ENCODE peak calls at places on chromosomes 11 and 22, in seven cellular contexts. One of them, this sample, is unnamed.

GRCh38 chr11:45178890-45179663 is 32.6 kb downstream of the PRDM11 start:
- DNase-seq in fibroblast of lung: peak; percentile 15
- DNase-seq in keratinocyte: peak; percentile 44
- DNase-seq in astrocyte: peak; percentile 84
- DNase-seq in mesenchymal stem cell: peak; percentile 68
- DNase-seq in GM23248: peak; percentile 41
- DNase-seq in hepatocyte: no peak
- DNase-seq in this sample: no peak

GRCh38 chr11:43547900-43548381 is 132.6 kb upstream of the HSD17B12 start:
- DNase-seq in GM23248: peak; percentile 62
- DNase-seq in fibroblast of lung: peak; percentile 11
- DNase-seq in hepatocyte: peak; percentile 68
- DNase-seq in mesenchymal stem cell: no peak
- DNase-seq in keratinocyte: no peak
- DNase-seq in astrocyte: no peak
- DNase-seq in this sample: no peak

GRCh38 chr22:49413551-49413950 is 414.1 kb downstream of the BRD1 start:
- DNase-seq in GM23248: no peak
- DNase-seq in hepatocyte: no peak
- DNase-seq in astrocyte: no peak
- DNase-seq in keratinocyte: no peak
- DNase-seq in mesenchymal stem cell: no peak
- DNase-seq in fibroblast of lung: no peak
- DNase-seq in this sample: no peak

GRCh38 chr11:27882066-27882697 is 181.9 kb upstream of the BDNF start:
- DNase-seq in astrocyte: peak; percentile 45
- DNase-seq in GM23248: no peak
- DNase-seq in keratinocyte: no peak
- DNase-seq in hepatocyte: no peak
- DNase-seq in mesenchymal stem cell: peak; percentile 19
- DNase-seq in fibroblast of lung: no peak
- DNase-seq in this sample: no peak

GRCh38 chr11:48093795-48094642 is 113.7 kb downstream of the PTPRJ start:
- DNase-seq in keratinocyte: no peak
- DNase-seq in fibroblast of lung: peak; percentile 90
- DNase-seq in hepatocyte: peak; percentile 67
- DNase-seq in mesenchymal stem cell: peak; percentile 25
- DNase-seq in GM23248: no peak
- DNase-seq in astrocyte: peak; percentile 33
- DNase-seq in this sample: no peak

GRCh38 chr22:50304528-50305392 is 2.7 kb downstream of the PLXNB2 start:
- DNase-seq in keratinocyte: no peak
- DNase-seq in fibroblast of lung: peak; percentile 34
- DNase-seq in mesenchymal stem cell: no peak
- DNase-seq in astrocyte: peak; percentile 41
- DNase-seq in hepatocyte: peak; percentile 48
- DNase-seq in GM23248: peak; percentile 69
- DNase-seq in this sample: no peak

GRCh38 chr22:44621401-44622146 is 80.4 kb upstream of the PRR5 start:
- DNase-seq in keratinocyte: no peak
- DNase-seq in hepatocyte: no peak
- DNase-seq in GM23248: no peak
- DNase-seq in astrocyte: no peak
- DNase-seq in mesenchymal stem cell: no peak
- DNase-seq in fibroblast of lung: no peak
- DNase-seq in this sample: no peak

GRCh38 chr11:128342511-128343133 is 244.7 kb downstream of the ETS1 start:
- DNase-seq in fibroblast of lung: peak; percentile 40
- DNase-seq in mesenchymal stem cell: peak; percentile 72
- DNase-seq in astrocyte: peak; percentile 70
- DNase-seq in keratinocyte: no peak
- DNase-seq in GM23248: peak; percentile 88
- DNase-seq in hepatocyte: peak; percentile 64
- DNase-seq in this sample: no peak

GRCh38 chr11:117814766-117815261 is 9.7 kb downstream of the FXYD2 start:
- DNase-seq in GM23248: no peak
- DNase-seq in hepatocyte: peak; percentile 90
- DNase-seq in mesenchymal stem cell: no peak
- DNase-seq in fibroblast of lung: no peak
- DNase-seq in astrocyte: peak; percentile 33
- DNase-seq in keratinocyte: no peak
- DNase-seq in this sample: no peak

GRCh38 chr22:49534386-49534785 is 293.3 kb downstream of the BRD1 start:
- DNase-seq in astrocyte: no peak
- DNase-seq in keratinocyte: no peak
- DNase-seq in mesenchymal stem cell: no peak
- DNase-seq in fibroblast of lung: no peak
- DNase-seq in GM23248: no peak
- DNase-seq in hepatocyte: no peak
- DNase-seq in this sample: no peak

GRCh38 chr22:26903030-26903856 is 245.9 kb downstream of the MIAT start:
- DNase-seq in astrocyte: no peak
- DNase-seq in mesenchymal stem cell: no peak
- DNase-seq in keratinocyte: no peak
- DNase-seq in hepatocyte: peak; percentile 46
- DNase-seq in fibroblast of lung: no peak
- DNase-seq in GM23248: no peak
- DNase-seq in this sample: no peak

GRCh38 chr22:48391820-48392219 is 1435.9 kb downstream of the BRD1 start:
- DNase-seq in keratinocyte: no peak
- DNase-seq in hepatocyte: no peak
- DNase-seq in fibroblast of lung: no peak
- DNase-seq in GM23248: no peak
- DNase-seq in astrocyte: no peak
- DNase-seq in mesenchymal stem cell: no peak
- DNase-seq in this sample: no peak

GRCh38 chr11:121648306-121648705 is 195.5 kb upstream of the SORL1-AS1 start:
- DNase-seq in keratinocyte: no peak
- DNase-seq in hepatocyte: no peak
- DNase-seq in mesenchymal stem cell: no peak
- DNase-seq in fibroblast of lung: no peak
- DNase-seq in astrocyte: no peak
- DNase-seq in GM23248: no peak
- DNase-seq in this sample: no peak

GRCh38 chr11:94149435-94149834 is 20.8 kb downstream of the PANX1 start:
- DNase-seq in keratinocyte: no peak
- DNase-seq in mesenchymal stem cell: no peak
- DNase-seq in hepatocyte: no peak
- DNase-seq in fibroblast of lung: peak; percentile 91
- DNase-seq in astrocyte: peak; percentile 86
- DNase-seq in GM23248: peak; percentile 33
- DNase-seq in this sample: no peak

GRCh38 chr11:2512431-2513407 is 67.9 kb downstream of the KCNQ1 start:
- DNase-seq in mesenchymal stem cell: no peak
- DNase-seq in hepatocyte: peak; percentile 56
- DNase-seq in GM23248: no peak
- DNase-seq in astrocyte: no peak
- DNase-seq in fibroblast of lung: no peak
- DNase-seq in keratinocyte: no peak
- DNase-seq in this sample: no peak

DNA sequence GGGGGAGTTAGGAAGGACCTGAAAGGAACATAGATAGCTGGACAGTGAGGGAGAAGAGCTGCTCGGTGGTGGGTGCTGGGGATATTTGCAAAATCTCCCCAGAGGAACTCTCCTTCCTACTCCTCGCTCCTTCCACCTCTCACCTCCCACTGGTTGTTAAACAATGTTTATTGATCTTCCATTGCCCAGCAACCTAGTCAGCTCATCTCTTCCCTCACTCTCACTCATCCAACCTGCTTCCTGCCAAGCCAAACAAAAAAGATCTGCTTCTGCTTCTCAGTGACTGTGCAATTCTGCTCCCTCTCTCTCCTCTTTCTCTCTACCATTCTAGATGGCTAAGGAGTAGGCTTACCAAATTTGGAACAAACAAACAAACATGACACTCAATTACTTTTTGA is 115.0 kb downstream of the SLC1A2 start:
- DNase-seq in mesenchymal stem cell: peak; percentile 83
- DNase-seq in GM23248: peak; percentile 88
- DNase-seq in keratinocyte: no peak
- DNase-seq in fibroblast of lung: peak; percentile 72
- DNase-seq in astrocyte: peak; percentile 68
- DNase-seq in hepatocyte: peak; percentile 13
- DNase-seq in this sample: peak; percentile 49
- H2AFZ ChIP-seq in mesenchymal stem cell: no peak overlapping the region
- H2AFZ ChIP-seq in GM23248: peak overlapping the region; percentile 74
- H2AFZ ChIP-seq in keratinocyte: no peak overlapping the region
- H2AFZ ChIP-seq in fibroblast of lung: no peak overlapping the region
- H2AFZ ChIP-seq in astrocyte: no peak overlapping the region
- H2AFZ ChIP-seq in hepatocyte: no peak overlapping the region
- H2AFZ ChIP-seq in this sample: no peak overlapping the region

DNA sequence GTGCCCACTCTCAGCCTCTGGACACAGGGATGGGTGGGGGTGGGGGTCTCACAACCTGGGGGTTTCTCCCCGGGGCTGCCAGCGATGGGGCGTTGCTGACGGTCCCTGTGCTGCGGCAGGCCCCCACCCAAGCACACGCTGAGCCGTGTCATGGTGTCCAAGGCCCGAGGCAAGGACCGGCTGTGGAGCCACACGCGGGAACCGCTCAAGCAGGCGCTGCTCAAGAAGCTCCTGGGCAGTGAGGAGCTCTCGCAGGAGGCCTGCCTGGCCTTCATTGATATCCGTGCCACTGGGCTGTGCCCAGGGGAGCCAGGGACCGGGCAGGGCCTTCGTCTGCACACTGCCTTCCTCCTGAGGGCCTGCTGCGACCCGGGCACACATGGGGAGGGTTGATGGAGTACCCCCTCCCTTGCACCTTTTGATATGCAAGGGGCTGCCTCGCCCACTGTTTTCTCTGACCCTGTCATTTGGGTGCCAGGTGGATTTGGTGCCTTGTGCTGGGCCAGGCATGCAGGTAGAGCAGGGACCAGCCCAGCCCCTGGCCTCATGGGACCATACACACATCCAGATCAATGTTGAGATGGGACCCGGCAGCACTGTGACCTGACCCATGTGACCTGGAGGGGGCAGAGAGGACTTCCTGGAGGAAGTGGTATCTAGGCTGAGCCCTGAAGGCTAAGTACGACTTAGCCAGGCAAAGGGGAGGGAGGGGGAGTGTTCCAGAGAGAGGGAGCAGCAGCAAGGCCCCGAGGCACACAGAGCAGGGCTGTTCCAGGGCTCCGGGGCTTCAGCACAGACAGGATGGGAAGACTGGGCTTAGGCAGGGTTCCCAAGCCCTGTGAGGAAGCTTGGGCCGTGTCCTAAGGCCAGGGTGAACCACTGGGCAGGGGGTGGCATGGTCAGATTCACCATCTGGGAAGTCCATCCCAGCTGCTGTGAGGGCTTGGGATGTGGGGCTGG is 75.2 kb downstream of the MYO7A start:
- DNase-seq in keratinocyte: no peak
- DNase-seq in astrocyte: no peak
- DNase-seq in GM23248: no peak
- DNase-seq in mesenchymal stem cell: no peak
- DNase-seq in hepatocyte: no peak
- DNase-seq in fibroblast of lung: no peak
- DNase-seq in this sample: no peak
- H2AFZ ChIP-seq in keratinocyte: no peak overlapping the region
- H2AFZ ChIP-seq in astrocyte: no peak overlapping the region
- H2AFZ ChIP-seq in GM23248: no peak overlapping the region
- H2AFZ ChIP-seq in mesenchymal stem cell: no peak overlapping the region
- H2AFZ ChIP-seq in hepatocyte: no peak overlapping the region
- H2AFZ ChIP-seq in fibroblast of lung: no peak overlapping the region
- H2AFZ ChIP-seq in this sample: no peak overlapping the region

GRCh38 chr11:12110714-12111481 is 508 bp downstream of the MICAL2 start:
- DNase-seq in astrocyte: no peak
- DNase-seq in hepatocyte: no peak
- DNase-seq in fibroblast of lung: no peak
- DNase-seq in keratinocyte: no peak
- DNase-seq in GM23248: peak; percentile 56
- DNase-seq in mesenchymal stem cell: peak; percentile 44
- DNase-seq in this sample: no peak
- H2AFZ ChIP-seq in astrocyte: no peak overlapping the region
- H2AFZ ChIP-seq in hepatocyte: peak overlapping the region; percentile 42
- H2AFZ ChIP-seq in fibroblast of lung: no peak overlapping the region
- H2AFZ ChIP-seq in keratinocyte: no peak overlapping the region
- H2AFZ ChIP-seq in GM23248: peak overlapping the region; percentile 46
- H2AFZ ChIP-seq in mesenchymal stem cell: peak overlapping the region; percentile 74
- H2AFZ ChIP-seq in this sample: peak overlapping the region; percentile 19

DNA sequence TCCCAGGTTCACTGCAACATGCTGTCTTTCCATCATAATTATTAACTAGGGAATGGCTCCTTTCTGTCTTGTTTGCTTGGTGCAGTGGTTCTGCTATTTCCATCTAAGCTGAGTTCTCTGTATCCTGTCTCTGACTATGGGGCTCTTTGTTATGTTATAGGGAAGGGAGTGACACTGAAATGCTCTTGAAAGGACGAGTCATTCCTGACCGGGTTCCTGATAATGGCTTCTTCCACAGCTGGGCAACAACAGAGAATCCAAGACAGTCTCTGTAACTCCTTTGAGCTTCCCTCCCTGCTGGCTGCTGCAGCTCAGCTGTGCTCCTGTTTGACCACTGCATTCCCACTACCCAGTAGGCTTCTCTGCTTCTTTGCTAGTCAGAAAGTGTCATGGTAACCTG is 24.1 kb downstream of the OR2AT4 start:
- DNase-seq in mesenchymal stem cell: no peak
- DNase-seq in keratinocyte: no peak
- DNase-seq in GM23248: no peak
- DNase-seq in astrocyte: no peak
- DNase-seq in hepatocyte: no peak
- DNase-seq in fibroblast of lung: no peak
- DNase-seq in this sample: no peak
- H2AFZ ChIP-seq in mesenchymal stem cell: no peak overlapping the region
- H2AFZ ChIP-seq in keratinocyte: no peak overlapping the region
- H2AFZ ChIP-seq in GM23248: no peak overlapping the region
- H2AFZ ChIP-seq in astrocyte: no peak overlapping the region
- H2AFZ ChIP-seq in hepatocyte: no peak overlapping the region
- H2AFZ ChIP-seq in fibroblast of lung: no peak overlapping the region
- H2AFZ ChIP-seq in this sample: no peak overlapping the region

GRCh38 chr22:20179455-20180244 is 28.8 kb upstream of the CCDC188 start:
- DNase-seq in GM23248: no peak
- DNase-seq in astrocyte: no peak
- DNase-seq in hepatocyte: no peak
- DNase-seq in keratinocyte: no peak
- DNase-seq in mesenchymal stem cell: no peak
- DNase-seq in fibroblast of lung: no peak
- DNase-seq in this sample: no peak
- H2AFZ ChIP-seq in GM23248: no peak overlapping the region
- H2AFZ ChIP-seq in astrocyte: no peak overlapping the region
- H2AFZ ChIP-seq in hepatocyte: no peak overlapping the region
- H2AFZ ChIP-seq in keratinocyte: no peak overlapping the region
- H2AFZ ChIP-seq in mesenchymal stem cell: no peak overlapping the region
- H2AFZ ChIP-seq in fibroblast of lung: no peak overlapping the region
- H2AFZ ChIP-seq in this sample: no peak overlapping the region

GRCh38 chr11:69353696-69354544 is 60.0 kb downstream of the MYEOV start:
- DNase-seq in keratinocyte: no peak
- DNase-seq in fibroblast of lung: no peak
- DNase-seq in GM23248: no peak
- DNase-seq in hepatocyte: no peak
- DNase-seq in mesenchymal stem cell: no peak
- DNase-seq in astrocyte: no peak
- DNase-seq in this sample: no peak
- H2AFZ ChIP-seq in keratinocyte: no peak overlapping the region
- H2AFZ ChIP-seq in fibroblast of lung: no peak overlapping the region
- H2AFZ ChIP-seq in GM23248: no peak overlapping the region
- H2AFZ ChIP-seq in hepatocyte: no peak overlapping the region
- H2AFZ ChIP-seq in mesenchymal stem cell: no peak overlapping the region
- H2AFZ ChIP-seq in astrocyte: no peak overlapping the region
- H2AFZ ChIP-seq in this sample: no peak overlapping the region

This sample was measured in trophoblast cell.